ENCODE peak calls at places on chromosome 5, in four cellular contexts. C is omental fat pad, O is HCT116, U is sigmoid colon. B is an unnamed sample.

GRCh38 chr5:8908055-8908683 is 637.7 kb downstream of the SEMA5A start:
- DNase-seq in C (no peak), O (no peak), U (no peak), B (no peak)

GRCh38 chr5:64489857-64490256 is 16.0 kb upstream of the RGS7BP start:
- DNase-seq in C (no peak), O (no peak), U (no peak), B (no peak)

GRCh38 chr5:154368041-154368800 is 77.6 kb upstream of the SAP30L start:
- DNase-seq in C (no peak), O (peak; percentile 89), U (peak; percentile 70), B (no peak)

GRCh38 chr5:55934117-55934613 is 60.6 kb downstream of the IL6ST start:
- DNase-seq in C (no peak), O (no peak), U (no peak), B (no peak)

GRCh38 chr5:157571357-157571827 is 4.2 kb downstream of the ADAM19 start:
- DNase-seq in C (no peak), O (no peak), U (no peak), B (no peak)

GRCh38 chr5:178130576-178131445 is at the start of gene RMND5B:
- DNase-seq in C (peak; percentile 43), O (peak; percentile 37), U (peak; percentile 91), B (peak; percentile 89)

GRCh38 chr5:41903892-41904799 is at the start of gene RIMOC1:
- DNase-seq in C (peak; percentile 88), O (peak; percentile 97), U (peak; percentile 100), B (peak; percentile 99)

GRCh38 chr5:93519737-93520136 is 61.3 kb downstream of the NR2F1-AS1 start:
- DNase-seq in C (no peak), O (no peak), U (no peak), B (no peak)

GRCh38 chr5:181260720-181261319 is at the start of gene TRIM52:
- DNase-seq in C (peak; percentile 70), O (peak; percentile 89), U (peak; percentile 93), B (peak; percentile 90)

GRCh38 chr5:128436825-128437224 is 101.2 kb downstream of the FBN2 start:
- DNase-seq in C (no peak), O (peak; percentile 76), U (no peak), B (no peak)

GRCh38 chr5:157670662-157671591 is at the start of gene C5orf52:
- DNase-seq in C (no peak), O (no peak), U (peak; percentile 81), B (peak; percentile 66)

GRCh38 chr5:180352976-180353225 is 235 bp downstream of the GFPT2 start:
- DNase-seq in C (no peak), O (no peak), U (peak; percentile 70), B (no peak)

GRCh38 chr5:132477784-132478497 is 12.6 kb downstream of the IRF1 start:
- DNase-seq in C (no peak), O (no peak), U (peak; percentile 60), B (no peak)

GRCh38 chr5:128536861-128537305 is 1.2 kb downstream of the FBN2 start:
- DNase-seq in C (no peak), O (no peak), U (no peak), B (no peak)

GRCh38 chr5:32852535-32852934 is 141.4 kb downstream of the NPR3 start:
- DNase-seq in C (no peak), O (no peak), U (no peak), B (no peak)

GRCh38 chr5:157540707-157541451 is 34.7 kb downstream of the ADAM19 start:
- DNase-seq in C (no peak), O (no peak), U (peak; percentile 82), B (peak; percentile 71)

GRCh38 chr5:58933891-58934628 is 351.2 kb downstream of the RAB3C start:
- DNase-seq in C (no peak), O (no peak), U (no peak), B (no peak)

GRCh38 chr5:89064054-89064453 is 181.1 kb upstream of the MEF2C start:
- DNase-seq in C (no peak), O (no peak), U (no peak), B (no peak)

GRCh38 chr5:179836225-179837019 is 15.7 kb downstream of the SQSTM1 start:
- DNase-seq in C (peak; percentile 20), O (no peak), U (peak; percentile 77), B (no peak)

GRCh38 chr5:95669540-95669939 is 13.3 kb downstream of the SPATA9 start:
- DNase-seq in C (no peak), O (no peak), U (peak; percentile 96), B (peak; percentile 76)

GRCh38 chr5:174386846-174387245 is 337.5 kb upstream of the MSX2 start:
- DNase-seq in C (no peak), O (no peak), U (no peak), B (no peak)

GRCh38 chr5:541148-541887 is 17.1 kb upstream of the SLC9A3 start:
- DNase-seq in C (no peak), O (no peak), U (peak; percentile 49), B (peak; percentile 44)

GRCh38 chr5:77995793-77996409 is 219.8 kb upstream of the TBCA start:
- DNase-seq in C (no peak), O (no peak), U (no peak), B (no peak)

GRCh38 chr5:109316631-109317030 is 93.1 kb downstream of the PJA2 start:
- DNase-seq in C (no peak), O (peak; percentile 2), U (no peak), B (no peak)

GRCh38 chr5:180668835-180669596 is 19.6 kb upstream of the FLT4 start:
- DNase-seq in C (no peak), O (no peak), U (no peak), B (no peak)

GRCh38 chr5:136016945-136017530 is 11.8 kb upstream of the TGFBI start:
- DNase-seq in C (peak; percentile 71), O (peak; percentile 98), U (peak; percentile 69), B (no peak)

GRCh38 chr5:143434261-143435206 is 31.0 kb upstream of the NR3C1 start:
- DNase-seq in C (no peak), O (no peak), U (no peak), B (peak; percentile 62)

GRCh38 chr5:76402251-76402879 is 720 bp upstream of the IQGAP2 start:
- DNase-seq in C (no peak), O (no peak), U (no peak), B (no peak)

GRCh38 chr5:180806351-180807011 is 3.9 kb upstream of the MGAT1 start:
- DNase-seq in C (peak; percentile 20), O (no peak), U (peak; percentile 64), B (no peak)

GRCh38 chr5:54135042-54135441 is 175.3 kb downstream of the ARL15 start:
- DNase-seq in C (no peak), O (no peak), U (no peak), B (no peak)

GRCh38 chr5:78896128-78896527 is 89.0 kb downstream of the ARSB start:
- DNase-seq in C (no peak), O (no peak), U (no peak), B (no peak)

GRCh38 chr5:124736111-124736813 is 10.2 kb downstream of the ZNF608 start:
- DNase-seq in C (no peak), O (no peak), U (no peak), B (no peak)

GRCh38 chr5:172958268-172959046 is 767 bp upstream of the RPL26L1 start:
- DNase-seq in C (no peak), O (peak; percentile 29), U (peak; percentile 80), B (peak; percentile 80)

GRCh38 chr5:73591102-73591695 is 25.7 kb downstream of the UTP15 start:
- DNase-seq in C (no peak), O (peak; percentile 83), U (no peak), B (no peak)

GRCh38 chr5:113510836-113511451 is 2.5 kb upstream of the YTHDC2 start:
- DNase-seq in C (no peak), O (peak; percentile 39), U (no peak), B (no peak)

GRCh38 chr5:172437445-172438303 is 16.7 kb downstream of the SH3PXD2B start:
- DNase-seq in C (no peak), O (peak; percentile 8), U (peak; percentile 91), B (peak; percentile 89)